ENCODE peak calls at places on chromosome 6, in four cellular contexts. B, W, L and U are unnamed samples. For H3K27me3, the result is how much of the 10 kb centered on the place peaks cover.

GRCh38 chr6:32177182-32177787 is 920 bp upstream of the RNF5 start:
- DNase-seq in B (no peak), W (no peak), L (no peak), U (peak)

GRCh38 chr6:139510040-139510815 is 135.8 kb upstream of the CITED2 start:
- DNase-seq in B (no peak), W (no peak), L (no peak), U (no peak)

GRCh38 chr6:92270365-92270764 is 1149.0 kb downstream of the EPHA7 start:
- DNase-seq in B (no peak), W (no peak), L (no peak), U (no peak)

GRCh38 chr6:132395015-132395597 is 6.2 kb downstream of the MOXD1 start:
- DNase-seq in B (no peak), W (no peak), L (no peak), U (no peak)

GRCh38 chr6:123393333-123393732 is 243.4 kb downstream of the TRDN start:
- DNase-seq in B (no peak), W (no peak), L (no peak), U (no peak)

GRCh38 chr6:110799181-110799580 is 16.1 kb downstream of the CDK19 start:
- DNase-seq in B (no peak), W (no peak), L (no peak), U (no peak)

GRCh38 chr6:52517502-52518278 is 59.2 kb downstream of the TRAM2 start:
- DNase-seq in B (peak), W (peak), L (peak), U (peak)

GRCh38 chr6:16511048-16511660 is 250.1 kb downstream of the ATXN1 start:
- DNase-seq in B (no peak), W (no peak), L (no peak), U (peak)

GRCh38 chr6:25025248-25025918 is 89.6 kb upstream of the RIPOR2 start:
- DNase-seq in B (no peak), W (no peak), L (no peak), U (no peak)

GRCh38 chr6:138007014-138007472 is 100.2 kb downstream of the PERP start:
- DNase-seq in B (no peak), W (no peak), L (no peak), U (peak)

GRCh38 chr6:161341638-161342037 is 67.8 kb upstream of the AGPAT4 start:
- DNase-seq in B (no peak), W (no peak), L (no peak), U (no peak)

GRCh38 chr6:75611702-75612375 is 10.2 kb downstream of the SENP6 start:
- DNase-seq in B (no peak), W (no peak), L (no peak), U (no peak)

GRCh38 chr6:39566381-39566934 is 158.8 kb downstream of the KIF6 start:
- DNase-seq in B (no peak), W (no peak), L (no peak), U (no peak)

GRCh38 chr6:102571236-102571908 is 1177.9 kb downstream of the GRIK2 start:
- DNase-seq in B (no peak), W (no peak), L (no peak), U (no peak)

GRCh38 chr6:17850281-17850680 is 137.2 kb downstream of the KIF13A start:
- DNase-seq in B (no peak), W (no peak), L (no peak), U (no peak)

GRCh38 chr6:119445666-119446622 is 96.4 kb upstream of the MAN1A1 start:
- DNase-seq in B (no peak), W (no peak), L (no peak), U (no peak)

GRCh38 chr6:88574666-88575065 is 388.8 kb downstream of the RNGTT start:
- DNase-seq in B (no peak), W (no peak), L (no peak), U (no peak)

GRCh38 chr6:108677357-108677756 is 116.6 kb downstream of the FOXO3 start:
- DNase-seq in B (no peak), W (no peak), L (no peak), U (no peak)
- H3K27ac ChIP-seq in B (no peak), W (peak), L (peak), U (no peak)

GRCh38 chr6:21595951-21596378 is 2.4 kb downstream of the SOX4 start:
- DNase-seq in B (no peak), W (no peak), L (no peak), U (no peak)

GRCh38 chr6:21596379-21597242 is 3.1 kb downstream of the SOX4 start:
- DNase-seq in B (peak), W (peak), L (peak), U (peak)

GRCh38 chr6:21593927-21594421 is 423 bp downstream of the SOX4 start:
- DNase-seq in B (no peak), W (no peak), L (no peak), U (peak)

GRCh38 chr6:21594427-21595264 is 1.1 kb downstream of the SOX4 start:
- DNase-seq in B (peak), W (peak), L (peak), U (peak)

GRCh38 chr6:21595265-21595950 is 1.9 kb downstream of the SOX4 start:
- DNase-seq in B (peak), W (peak), L (no peak), U (peak)
- H3K27me3 ChIP-seq in B (under half), W (under half), L (under half), U (under half)

DNA sequence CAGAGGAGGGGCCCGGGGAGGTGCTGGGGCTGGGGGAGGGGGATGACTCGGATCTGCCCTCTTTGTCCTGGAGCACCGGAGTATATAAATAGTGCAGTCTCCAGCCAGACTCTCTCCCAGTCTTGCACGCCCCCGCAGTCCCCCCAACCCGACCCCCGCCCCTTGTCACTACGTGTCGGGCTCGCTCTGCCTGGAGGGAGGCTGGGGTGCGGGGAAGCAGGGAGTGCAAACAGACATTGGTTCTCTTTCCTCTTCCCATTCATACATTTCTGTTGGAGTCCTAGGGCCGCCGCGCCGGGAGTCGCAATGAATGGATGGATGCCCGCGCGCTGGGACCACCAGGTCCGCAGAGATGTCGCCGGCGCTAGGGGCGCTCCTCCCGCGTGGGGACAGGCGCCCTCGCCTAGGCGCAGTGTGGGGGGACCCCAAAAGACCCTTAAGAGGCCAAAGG is 179.3 kb downstream of the TBXT start:
- DNase-seq in B (no peak), W (no peak), L (no peak), U (no peak)
- TF ChIP-seq CTCF in B (no peak), W (no peak), L (no peak), U (no peak)

DNA sequence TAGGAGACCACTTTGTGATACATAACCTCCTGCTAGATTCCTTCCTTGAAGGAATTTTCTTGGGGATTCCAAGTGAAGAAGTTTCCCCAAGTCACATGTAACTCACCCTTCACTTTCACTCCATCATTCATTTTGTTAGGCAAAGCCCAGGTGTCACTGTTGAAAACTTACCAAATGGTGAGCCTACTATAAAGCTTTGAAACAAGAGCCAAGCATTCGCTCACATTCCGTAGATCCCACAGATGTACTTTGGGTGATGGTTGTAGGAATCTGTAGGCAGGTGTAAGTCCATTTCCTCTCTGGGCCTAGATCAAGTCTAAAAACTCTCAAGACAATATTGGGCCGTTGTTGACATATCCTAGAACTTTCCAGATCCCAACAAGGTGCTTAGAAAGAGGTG is 74.1 kb downstream of the PRDM1 start:
- DNase-seq in B (no peak), W (no peak), L (no peak), U (no peak)
- H3K27ac ChIP-seq in B (no peak), W (no peak), L (peak), U (no peak)

GRCh38 chr6:45442716-45443115 is 65.0 kb upstream of the SUPT3H start:
- DNase-seq in B (no peak), W (no peak), L (no peak), U (no peak)
- H3K27me3 ChIP-seq in B (under half), W (under half), L (under half), U (under half)

GRCh38 chr6:55869731-55870130 is 5.7 kb downstream of the BMP5 start:
- DNase-seq in B (no peak), W (no peak), L (no peak), U (no peak)
- TF ChIP-seq CTCF in B (no peak), W (no peak), L (no peak), U (no peak)

GRCh38 chr6:158707826-158708225 is 58.0 kb downstream of the SYTL3 start:
- DNase-seq in B (no peak), W (no peak), L (no peak), U (no peak)
- H3K27ac ChIP-seq in B (peak), W (peak), L (peak), U (no peak)

GRCh38 chr6:13924146-13924948 is 405 bp upstream of the RNF182 start:
- DNase-seq in B (peak), W (no peak), L (no peak), U (peak)
- H3K27me3 ChIP-seq in B (under half), W (under half), L (half or more), U (under half)